ENCODE peak calls at places on chromosomes 13 and 19, in ten cellular contexts. One of them, this sample, is unnamed.

GRCh38 chr19:1087813-1088418 is 7.3 kb downstream of the POLR2E start:
- DNase-seq in IMR-90: no peak
- DNase-seq in prostate gland: no peak
- DNase-seq in uterus: no peak
- DNase-seq in H1: no peak
- DNase-seq in Peyer's patch: peak; percentile 89
- DNase-seq in A549: no peak
- DNase-seq in thyroid gland: no peak
- DNase-seq in ovary: no peak
- DNase-seq in suprapubic skin: no peak
- DNase-seq in this sample: no peak

GRCh38 chr19:44007473-44007872 is 4.7 kb downstream of the ZNF230 start:
- DNase-seq in IMR-90: no peak
- DNase-seq in prostate gland: no peak
- DNase-seq in uterus: no peak
- DNase-seq in H1: no peak
- DNase-seq in Peyer's patch: no peak
- DNase-seq in A549: no peak
- DNase-seq in thyroid gland: no peak
- DNase-seq in ovary: no peak
- DNase-seq in suprapubic skin: no peak
- DNase-seq in this sample: no peak

GRCh38 chr19:13100031-13100588 is 2.5 kb downstream of the LYL1 start:
- DNase-seq in IMR-90: no peak
- DNase-seq in prostate gland: no peak
- DNase-seq in uterus: no peak
- DNase-seq in H1: no peak
- DNase-seq in Peyer's patch: peak; percentile 69
- DNase-seq in A549: no peak
- DNase-seq in thyroid gland: no peak
- DNase-seq in ovary: no peak
- DNase-seq in suprapubic skin: no peak
- DNase-seq in this sample: no peak

GRCh38 chr13:50366488-50367174 is 351.4 kb downstream of the KCNRG start:
- DNase-seq in IMR-90: no peak
- DNase-seq in prostate gland: no peak
- DNase-seq in uterus: no peak
- DNase-seq in H1: no peak
- DNase-seq in Peyer's patch: no peak
- DNase-seq in A549: no peak
- DNase-seq in thyroid gland: no peak
- DNase-seq in ovary: no peak
- DNase-seq in suprapubic skin: no peak
- DNase-seq in this sample: no peak

GRCh38 chr13:34591163-34591562 is 350.9 kb upstream of the NBEA start:
- DNase-seq in IMR-90: no peak
- DNase-seq in prostate gland: no peak
- DNase-seq in uterus: no peak
- DNase-seq in H1: no peak
- DNase-seq in Peyer's patch: no peak
- DNase-seq in A549: no peak
- DNase-seq in thyroid gland: no peak
- DNase-seq in ovary: no peak
- DNase-seq in suprapubic skin: no peak
- DNase-seq in this sample: no peak

GRCh38 chr19:45153339-45154063 is 7.3 kb downstream of the NKPD1 start:
- DNase-seq in IMR-90: peak; percentile 48
- DNase-seq in prostate gland: no peak
- DNase-seq in uterus: peak; percentile 42
- DNase-seq in H1: no peak
- DNase-seq in Peyer's patch: no peak
- DNase-seq in A549: no peak
- DNase-seq in thyroid gland: peak; percentile 57
- DNase-seq in ovary: peak; percentile 62
- DNase-seq in suprapubic skin: no peak
- DNase-seq in this sample: peak; percentile 24

GRCh38 chr13:49253310-49253709 is 5.6 kb downstream of the CDADC1 start:
- DNase-seq in IMR-90: no peak
- DNase-seq in prostate gland: no peak
- DNase-seq in uterus: no peak
- DNase-seq in H1: no peak
- DNase-seq in Peyer's patch: no peak
- DNase-seq in A549: no peak
- DNase-seq in thyroid gland: no peak
- DNase-seq in ovary: no peak
- DNase-seq in suprapubic skin: no peak
- DNase-seq in this sample: no peak

GRCh38 chr19:44623080-44623479 is 9.7 kb downstream of the IGSF23 start:
- DNase-seq in IMR-90: peak; percentile 45
- DNase-seq in prostate gland: no peak
- DNase-seq in uterus: no peak
- DNase-seq in H1: no peak
- DNase-seq in Peyer's patch: no peak
- DNase-seq in A549: no peak
- DNase-seq in thyroid gland: no peak
- DNase-seq in ovary: no peak
- DNase-seq in suprapubic skin: no peak
- DNase-seq in this sample: peak; percentile 52

GRCh38 chr19:3849092-3849491 is 19.7 kb downstream of the ZFR2 start:
- DNase-seq in IMR-90: no peak
- DNase-seq in prostate gland: no peak
- DNase-seq in uterus: no peak
- DNase-seq in H1: no peak
- DNase-seq in Peyer's patch: peak; percentile 62
- DNase-seq in A549: no peak
- DNase-seq in thyroid gland: peak; percentile 11
- DNase-seq in ovary: no peak
- DNase-seq in suprapubic skin: no peak
- DNase-seq in this sample: no peak

GRCh38 chr13:79560954-79561353 is 80.0 kb downstream of the NDFIP2 start:
- DNase-seq in IMR-90: no peak
- DNase-seq in prostate gland: no peak
- DNase-seq in uterus: no peak
- DNase-seq in H1: no peak
- DNase-seq in Peyer's patch: no peak
- DNase-seq in A549: no peak
- DNase-seq in thyroid gland: no peak
- DNase-seq in ovary: no peak
- DNase-seq in suprapubic skin: no peak
- DNase-seq in this sample: no peak

GRCh38 chr19:49987159-49987698 is 26.3 kb upstream of the SIGLEC11 start:
- DNase-seq in IMR-90: peak; percentile 90
- DNase-seq in prostate gland: peak; percentile 79
- DNase-seq in uterus: peak; percentile 84
- DNase-seq in H1: peak; percentile 90
- DNase-seq in Peyer's patch: peak; percentile 88
- DNase-seq in A549: peak; percentile 58
- DNase-seq in thyroid gland: peak; percentile 87
- DNase-seq in ovary: peak; percentile 92
- DNase-seq in suprapubic skin: peak; percentile 85
- DNase-seq in this sample: peak; percentile 89

DNA sequence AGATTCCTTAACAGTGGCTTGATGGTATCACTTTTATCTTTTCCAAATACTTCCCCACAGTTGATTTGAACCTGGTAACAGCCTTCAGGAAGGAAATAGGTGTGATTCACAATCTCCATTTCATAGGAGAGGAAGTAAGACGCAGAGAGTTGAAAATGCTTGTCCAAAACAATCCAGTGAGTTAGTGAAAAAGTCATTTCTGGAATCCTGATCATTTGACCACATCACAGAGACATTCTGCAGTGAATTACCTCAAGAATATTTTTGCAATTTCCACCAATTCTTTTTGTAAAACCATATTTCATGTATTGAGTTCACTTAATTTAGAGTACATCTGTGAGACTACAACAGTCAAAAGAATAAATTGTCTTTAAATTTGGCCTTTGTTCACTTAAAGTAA is 292.8 kb downstream of the DCLK1 start:
- DNase-seq in IMR-90: peak; percentile 85
- DNase-seq in prostate gland: no peak
- DNase-seq in uterus: no peak
- DNase-seq in H1: no peak
- DNase-seq in Peyer's patch: no peak
- DNase-seq in A549: no peak
- DNase-seq in thyroid gland: no peak
- DNase-seq in ovary: no peak
- DNase-seq in suprapubic skin: no peak
- DNase-seq in this sample: no peak
- TF ChIP-seq POLR2A in IMR-90: no peak
- TF ChIP-seq POLR2A in prostate gland: no peak
- TF ChIP-seq POLR2A in uterus: no peak
- TF ChIP-seq POLR2A in H1: no peak
- TF ChIP-seq POLR2A in Peyer's patch: no peak
- TF ChIP-seq POLR2A in A549: no peak
- TF ChIP-seq POLR2A in thyroid gland: no peak
- TF ChIP-seq POLR2A in ovary: no peak
- TF ChIP-seq POLR2A in suprapubic skin: no peak
- TF ChIP-seq POLR2A in this sample: no peak

DNA sequence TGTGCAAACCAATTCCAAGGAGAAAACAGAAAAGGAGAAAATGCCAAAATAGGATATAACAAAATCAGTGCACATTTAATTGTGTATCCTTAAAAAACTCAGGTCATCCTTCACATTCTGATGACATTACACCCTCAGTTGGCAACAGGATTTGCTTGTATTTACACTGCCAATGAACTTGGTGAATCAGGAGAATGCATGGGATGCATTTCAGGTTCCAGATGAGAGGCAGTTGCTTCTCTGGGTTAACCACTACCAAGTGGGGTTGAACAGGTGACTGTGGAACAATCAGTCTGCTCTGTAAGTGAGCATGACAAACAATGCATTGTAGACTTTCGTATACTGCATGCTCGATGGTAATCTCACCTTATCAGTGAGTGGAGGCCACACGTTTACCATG is 79.1 kb downstream of the STARD13 start:
- DNase-seq in IMR-90: peak; percentile 76
- DNase-seq in prostate gland: no peak
- DNase-seq in uterus: no peak
- DNase-seq in H1: no peak
- DNase-seq in Peyer's patch: no peak
- DNase-seq in A549: no peak
- DNase-seq in thyroid gland: no peak
- DNase-seq in ovary: no peak
- DNase-seq in suprapubic skin: no peak
- DNase-seq in this sample: no peak
- H3K27ac ChIP-seq in IMR-90: peak overlapping the region; percentile 30
- H3K27ac ChIP-seq in prostate gland: peak overlapping the region; percentile 55
- H3K27ac ChIP-seq in uterus: peak overlapping the region; percentile 90
- H3K27ac ChIP-seq in H1: no peak overlapping the region
- H3K27ac ChIP-seq in Peyer's patch: no peak overlapping the region
- H3K27ac ChIP-seq in A549: no peak overlapping the region
- H3K27ac ChIP-seq in thyroid gland: no peak overlapping the region
- H3K27ac ChIP-seq in ovary: no peak overlapping the region
- H3K27ac ChIP-seq in suprapubic skin: peak overlapping the region; percentile 75
- H3K27ac ChIP-seq in this sample: peak overlapping the region; percentile 86

GRCh38 chr19:23385404-23385803 is 9.9 kb downstream of the ZNF91 start:
- DNase-seq in IMR-90: no peak
- DNase-seq in prostate gland: no peak
- DNase-seq in uterus: no peak
- DNase-seq in H1: no peak
- DNase-seq in Peyer's patch: no peak
- DNase-seq in A549: no peak
- DNase-seq in thyroid gland: no peak
- DNase-seq in ovary: no peak
- DNase-seq in suprapubic skin: no peak
- DNase-seq in this sample: peak; percentile 48
- TF ChIP-seq CTCF in IMR-90: no peak
- TF ChIP-seq CTCF in prostate gland: no peak
- TF ChIP-seq CTCF in uterus: no peak
- TF ChIP-seq CTCF in H1: no peak
- TF ChIP-seq CTCF in Peyer's patch: no peak
- TF ChIP-seq CTCF in A549: no peak
- TF ChIP-seq CTCF in thyroid gland: no peak
- TF ChIP-seq CTCF in ovary: no peak
- TF ChIP-seq CTCF in suprapubic skin: no peak
- TF ChIP-seq CTCF in this sample: no peak

GRCh38 chr19:51110666-51110971 is 2.4 kb upstream of the CTU1 start:
- DNase-seq in IMR-90: no peak
- DNase-seq in prostate gland: no peak
- DNase-seq in uterus: no peak
- DNase-seq in H1: no peak
- DNase-seq in Peyer's patch: no peak
- DNase-seq in A549: no peak
- DNase-seq in thyroid gland: no peak
- DNase-seq in ovary: no peak
- DNase-seq in suprapubic skin: no peak
- DNase-seq in this sample: no peak

GRCh38 chr19:51108805-51109146 is 567 bp upstream of the CTU1 start:
- DNase-seq in IMR-90: no peak
- DNase-seq in prostate gland: no peak
- DNase-seq in uterus: no peak
- DNase-seq in H1: no peak
- DNase-seq in Peyer's patch: no peak
- DNase-seq in A549: no peak
- DNase-seq in thyroid gland: no peak
- DNase-seq in ovary: no peak
- DNase-seq in suprapubic skin: no peak
- DNase-seq in this sample: no peak

GRCh38 chr19:51107406-51108065 is 673 bp downstream of the CTU1 start:
- DNase-seq in IMR-90: peak; percentile 20
- DNase-seq in prostate gland: no peak
- DNase-seq in uterus: no peak
- DNase-seq in H1: no peak
- DNase-seq in Peyer's patch: no peak
- DNase-seq in A549: peak; percentile 41
- DNase-seq in thyroid gland: no peak
- DNase-seq in ovary: no peak
- DNase-seq in suprapubic skin: no peak
- DNase-seq in this sample: no peak

GRCh38 chr19:51111606-51112005 is 3.4 kb upstream of the CTU1 start:
- DNase-seq in IMR-90: no peak
- DNase-seq in prostate gland: no peak
- DNase-seq in uterus: no peak
- DNase-seq in H1: no peak
- DNase-seq in Peyer's patch: no peak
- DNase-seq in A549: peak; percentile 64
- DNase-seq in thyroid gland: no peak
- DNase-seq in ovary: no peak
- DNase-seq in suprapubic skin: no peak
- DNase-seq in this sample: no peak

DNA sequence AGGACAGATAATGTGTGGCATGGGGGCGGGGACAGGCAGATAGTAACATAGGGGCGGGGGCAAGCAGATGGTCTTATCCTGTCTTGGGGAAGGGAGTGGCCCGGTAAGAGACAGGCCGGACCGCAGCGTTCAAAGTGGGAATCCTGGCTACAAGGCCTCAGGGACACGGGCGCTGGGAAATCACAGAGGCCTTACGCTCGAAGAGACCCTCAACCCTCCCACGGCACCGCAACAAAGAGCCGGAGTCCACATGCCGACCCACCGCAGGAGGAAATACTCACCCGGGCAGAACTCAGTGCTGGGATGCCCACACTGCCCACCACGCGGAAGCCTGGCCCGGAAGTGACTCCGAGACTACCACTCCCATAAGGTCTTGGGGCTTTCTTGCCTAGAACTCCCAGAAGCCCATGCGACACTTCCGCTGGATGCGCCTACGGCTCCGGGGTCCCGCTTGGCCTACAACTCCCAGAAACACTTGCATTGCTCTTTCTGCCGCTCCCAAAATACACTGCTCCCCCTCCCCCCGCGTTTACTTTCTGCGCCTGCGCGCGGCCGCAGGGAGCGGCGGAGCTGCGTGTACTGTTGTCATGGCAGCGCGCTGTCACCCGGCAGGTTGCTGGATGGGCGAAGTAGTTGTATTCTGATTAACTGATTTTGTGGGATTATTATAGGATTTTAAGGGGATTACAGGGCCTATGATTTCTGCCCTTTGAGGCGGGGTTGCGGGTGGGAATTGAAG is at the start of gene CTU1:
- DNase-seq in IMR-90: peak; percentile 99
- DNase-seq in prostate gland: peak; percentile 99
- DNase-seq in uterus: peak; percentile 98
- DNase-seq in H1: peak; percentile 98
- DNase-seq in Peyer's patch: peak; percentile 99
- DNase-seq in A549: peak; percentile 98
- DNase-seq in thyroid gland: peak; percentile 99
- DNase-seq in ovary: peak; percentile 98
- DNase-seq in suprapubic skin: peak; percentile 98
- DNase-seq in this sample: peak; percentile 98
- TF ChIP-seq POLR2A in IMR-90: peak; percentile 82
- TF ChIP-seq POLR2A in prostate gland: no peak
- TF ChIP-seq POLR2A in uterus: peak; percentile 18
- TF ChIP-seq POLR2A in H1: peak; percentile 69
- TF ChIP-seq POLR2A in Peyer's patch: peak; percentile 39
- TF ChIP-seq POLR2A in A549: peak; percentile 81
- TF ChIP-seq POLR2A in thyroid gland: peak; percentile 61
- TF ChIP-seq POLR2A in ovary: peak; percentile 42
- TF ChIP-seq POLR2A in suprapubic skin: no peak
- TF ChIP-seq POLR2A in this sample: no peak

This sample was measured in body of pancreas.